ENCODE peak calls at places on chromosomes 7 and 10, in six cellular contexts. One of them, this sample, is unnamed.

GRCh38 chr7:28573751-28574295 is 161.5 kb downstream of the CREB5 start:
- DNase-seq in right lobe of liver: no peak
- DNase-seq in hypothalamus: no peak
- DNase-seq in NCI-H1092: peak
- DNase-seq in coronary artery: no peak
- DNase-seq in activated effector memory CD4-positive, alpha-beta T cell treated with Interleukin-2 at 50 U/mL for 16 hours: no peak
- DNase-seq in this sample: no peak

GRCh38 chr10:34254596-34254995 is 560.5 kb downstream of the PARD3 start:
- DNase-seq in right lobe of liver: no peak
- DNase-seq in hypothalamus: no peak
- DNase-seq in NCI-H1092: no peak
- DNase-seq in coronary artery: no peak
- DNase-seq in activated effector memory CD4-positive, alpha-beta T cell treated with Interleukin-2 at 50 U/mL for 16 hours: no peak
- DNase-seq in this sample: no peak

GRCh38 chr7:26681819-26682418 is 182.5 kb downstream of the SKAP2 start:
- DNase-seq in right lobe of liver: no peak
- DNase-seq in hypothalamus: no peak
- DNase-seq in NCI-H1092: peak
- DNase-seq in coronary artery: no peak
- DNase-seq in activated effector memory CD4-positive, alpha-beta T cell treated with Interleukin-2 at 50 U/mL for 16 hours: no peak
- DNase-seq in this sample: peak

GRCh38 chr10:66472156-66472555 is 453.7 kb upstream of the LRRTM3 start:
- DNase-seq in right lobe of liver: no peak
- DNase-seq in hypothalamus: no peak
- DNase-seq in NCI-H1092: no peak
- DNase-seq in coronary artery: no peak
- DNase-seq in activated effector memory CD4-positive, alpha-beta T cell treated with Interleukin-2 at 50 U/mL for 16 hours: no peak
- DNase-seq in this sample: no peak

GRCh38 chr7:113945018-113945938 is 26.5 kb upstream of the PPP1R3A start:
- DNase-seq in right lobe of liver: no peak
- DNase-seq in hypothalamus: no peak
- DNase-seq in NCI-H1092: peak
- DNase-seq in coronary artery: no peak
- DNase-seq in activated effector memory CD4-positive, alpha-beta T cell treated with Interleukin-2 at 50 U/mL for 16 hours: no peak
- DNase-seq in this sample: no peak

GRCh38 chr7:141585592-141586510 is 34.6 kb downstream of the AGK start:
- DNase-seq in right lobe of liver: no peak
- DNase-seq in hypothalamus: no peak
- DNase-seq in NCI-H1092: no peak
- DNase-seq in coronary artery: no peak
- DNase-seq in activated effector memory CD4-positive, alpha-beta T cell treated with Interleukin-2 at 50 U/mL for 16 hours: no peak
- DNase-seq in this sample: no peak

GRCh38 chr7:12315049-12315448 is 88.6 kb downstream of the VWDE start:
- DNase-seq in right lobe of liver: no peak
- DNase-seq in hypothalamus: no peak
- DNase-seq in NCI-H1092: peak
- DNase-seq in coronary artery: no peak
- DNase-seq in activated effector memory CD4-positive, alpha-beta T cell treated with Interleukin-2 at 50 U/mL for 16 hours: no peak
- DNase-seq in this sample: no peak

GRCh38 chr7:4633012-4633411 is 49.1 kb upstream of the FOXK1 start:
- DNase-seq in right lobe of liver: no peak
- DNase-seq in hypothalamus: no peak
- DNase-seq in NCI-H1092: no peak
- DNase-seq in coronary artery: no peak
- DNase-seq in activated effector memory CD4-positive, alpha-beta T cell treated with Interleukin-2 at 50 U/mL for 16 hours: no peak
- DNase-seq in this sample: no peak

GRCh38 chr10:6220418-6221191 is 17.9 kb downstream of the PFKFB3 start:
- DNase-seq in right lobe of liver: no peak
- DNase-seq in hypothalamus: no peak
- DNase-seq in NCI-H1092: no peak
- DNase-seq in coronary artery: no peak
- DNase-seq in activated effector memory CD4-positive, alpha-beta T cell treated with Interleukin-2 at 50 U/mL for 16 hours: no peak
- DNase-seq in this sample: no peak

GRCh38 chr10:124296121-124296812 is 122.5 kb downstream of the OAT start:
- DNase-seq in right lobe of liver: peak
- DNase-seq in hypothalamus: no peak
- DNase-seq in NCI-H1092: peak
- DNase-seq in coronary artery: peak
- DNase-seq in activated effector memory CD4-positive, alpha-beta T cell treated with Interleukin-2 at 50 U/mL for 16 hours: no peak
- DNase-seq in this sample: no peak

GRCh38 chr10:11886851-11887250 is 63.7 kb downstream of the PROSER2 start:
- DNase-seq in right lobe of liver: no peak
- DNase-seq in hypothalamus: no peak
- DNase-seq in NCI-H1092: no peak
- DNase-seq in coronary artery: no peak
- DNase-seq in activated effector memory CD4-positive, alpha-beta T cell treated with Interleukin-2 at 50 U/mL for 16 hours: no peak
- DNase-seq in this sample: no peak

GRCh38 chr7:44172803-44173424 is 16.3 kb downstream of the GCK start:
- DNase-seq in right lobe of liver: no peak
- DNase-seq in hypothalamus: no peak
- DNase-seq in NCI-H1092: peak
- DNase-seq in coronary artery: peak
- DNase-seq in activated effector memory CD4-positive, alpha-beta T cell treated with Interleukin-2 at 50 U/mL for 16 hours: no peak
- DNase-seq in this sample: no peak

GRCh38 chr10:63137306-63137705 is 4.2 kb downstream of the NRBF2 start:
- DNase-seq in right lobe of liver: no peak
- DNase-seq in hypothalamus: no peak
- DNase-seq in NCI-H1092: no peak
- DNase-seq in coronary artery: no peak
- DNase-seq in activated effector memory CD4-positive, alpha-beta T cell treated with Interleukin-2 at 50 U/mL for 16 hours: no peak
- DNase-seq in this sample: no peak

GRCh38 chr10:31677198-31678138 is 251.2 kb downstream of the ARHGAP12 start:
- DNase-seq in right lobe of liver: no peak
- DNase-seq in hypothalamus: no peak
- DNase-seq in NCI-H1092: peak
- DNase-seq in coronary artery: no peak
- DNase-seq in activated effector memory CD4-positive, alpha-beta T cell treated with Interleukin-2 at 50 U/mL for 16 hours: no peak
- DNase-seq in this sample: no peak

GRCh38 chr10:89160339-89160738 is 46.8 kb downstream of the CH25H start:
- DNase-seq in right lobe of liver: no peak
- DNase-seq in hypothalamus: no peak
- DNase-seq in NCI-H1092: no peak
- DNase-seq in coronary artery: no peak
- DNase-seq in activated effector memory CD4-positive, alpha-beta T cell treated with Interleukin-2 at 50 U/mL for 16 hours: no peak
- DNase-seq in this sample: no peak

GRCh38 chr10:31875608-31876007 is 53.0 kb downstream of the ARHGAP12 start:
- DNase-seq in right lobe of liver: no peak
- DNase-seq in hypothalamus: no peak
- DNase-seq in NCI-H1092: no peak
- DNase-seq in coronary artery: no peak
- DNase-seq in activated effector memory CD4-positive, alpha-beta T cell treated with Interleukin-2 at 50 U/mL for 16 hours: no peak
- DNase-seq in this sample: no peak

GRCh38 chr7:42202601-42203000 is 34.4 kb downstream of the GLI3 start:
- DNase-seq in right lobe of liver: no peak
- DNase-seq in hypothalamus: no peak
- DNase-seq in NCI-H1092: no peak
- DNase-seq in coronary artery: no peak
- DNase-seq in activated effector memory CD4-positive, alpha-beta T cell treated with Interleukin-2 at 50 U/mL for 16 hours: no peak
- DNase-seq in this sample: no peak

GRCh38 chr7:136303162-136303561 is 326.0 kb upstream of the MTPN start:
- DNase-seq in right lobe of liver: no peak
- DNase-seq in hypothalamus: no peak
- DNase-seq in NCI-H1092: no peak
- DNase-seq in coronary artery: no peak
- DNase-seq in activated effector memory CD4-positive, alpha-beta T cell treated with Interleukin-2 at 50 U/mL for 16 hours: no peak
- DNase-seq in this sample: no peak

GRCh38 chr7:150322114-150322832 is 882 bp upstream of the LRRC61 start:
- DNase-seq in right lobe of liver: no peak
- DNase-seq in hypothalamus: no peak
- DNase-seq in NCI-H1092: no peak
- DNase-seq in coronary artery: no peak
- DNase-seq in activated effector memory CD4-positive, alpha-beta T cell treated with Interleukin-2 at 50 U/mL for 16 hours: peak
- DNase-seq in this sample: no peak

GRCh38 chr7:82926477-82926876 is 236.2 kb downstream of the PCLO start:
- DNase-seq in right lobe of liver: no peak
- DNase-seq in hypothalamus: no peak
- DNase-seq in NCI-H1092: no peak
- DNase-seq in coronary artery: no peak
- DNase-seq in activated effector memory CD4-positive, alpha-beta T cell treated with Interleukin-2 at 50 U/mL for 16 hours: no peak
- DNase-seq in this sample: no peak

GRCh38 chr7:4718071-4718470 is 36.0 kb downstream of the FOXK1 start:
- DNase-seq in right lobe of liver: no peak
- DNase-seq in hypothalamus: no peak
- DNase-seq in NCI-H1092: no peak
- DNase-seq in coronary artery: no peak
- DNase-seq in activated effector memory CD4-positive, alpha-beta T cell treated with Interleukin-2 at 50 U/mL for 16 hours: no peak
- DNase-seq in this sample: no peak

GRCh38 chr10:127207081-127207480 is 10.7 kb upstream of the INSYN2A start:
- DNase-seq in right lobe of liver: no peak
- DNase-seq in hypothalamus: no peak
- DNase-seq in NCI-H1092: no peak
- DNase-seq in coronary artery: no peak
- DNase-seq in activated effector memory CD4-positive, alpha-beta T cell treated with Interleukin-2 at 50 U/mL for 16 hours: no peak
- DNase-seq in this sample: no peak

GRCh38 chr10:72310241-72310633 is 36.5 kb downstream of the DDIT4 start:
- DNase-seq in right lobe of liver: no peak
- DNase-seq in hypothalamus: no peak
- DNase-seq in NCI-H1092: no peak
- DNase-seq in coronary artery: no peak
- DNase-seq in activated effector memory CD4-positive, alpha-beta T cell treated with Interleukin-2 at 50 U/mL for 16 hours: no peak
- DNase-seq in this sample: no peak

GRCh38 chr7:45120-46090 is 147.0 kb upstream of the FAM20C start:
- DNase-seq in right lobe of liver: no peak
- DNase-seq in hypothalamus: no peak
- DNase-seq in NCI-H1092: no peak
- DNase-seq in coronary artery: no peak
- DNase-seq in activated effector memory CD4-positive, alpha-beta T cell treated with Interleukin-2 at 50 U/mL for 16 hours: no peak
- DNase-seq in this sample: no peak

GRCh38 chr10:33154590-33154989 is 179.9 kb downstream of the NRP1 start:
- DNase-seq in right lobe of liver: no peak
- DNase-seq in hypothalamus: no peak
- DNase-seq in NCI-H1092: no peak
- DNase-seq in coronary artery: no peak
- DNase-seq in activated effector memory CD4-positive, alpha-beta T cell treated with Interleukin-2 at 50 U/mL for 16 hours: no peak
- DNase-seq in this sample: no peak

GRCh38 chr10:112246-112645 is 23.0 kb upstream of the ZMYND11 start:
- DNase-seq in right lobe of liver: no peak
- DNase-seq in hypothalamus: no peak
- DNase-seq in NCI-H1092: no peak
- DNase-seq in coronary artery: no peak
- DNase-seq in activated effector memory CD4-positive, alpha-beta T cell treated with Interleukin-2 at 50 U/mL for 16 hours: no peak
- DNase-seq in this sample: no peak

GRCh38 chr7:28128608-28129007 is 52.0 kb downstream of the JAZF1 start:
- DNase-seq in right lobe of liver: no peak
- DNase-seq in hypothalamus: no peak
- DNase-seq in NCI-H1092: no peak
- DNase-seq in coronary artery: no peak
- DNase-seq in activated effector memory CD4-positive, alpha-beta T cell treated with Interleukin-2 at 50 U/mL for 16 hours: no peak
- DNase-seq in this sample: no peak

GRCh38 chr10:78950656-78951587 is 117.8 kb upstream of the ZMIZ1 start:
- DNase-seq in right lobe of liver: no peak
- DNase-seq in hypothalamus: no peak
- DNase-seq in NCI-H1092: no peak
- DNase-seq in coronary artery: no peak
- DNase-seq in activated effector memory CD4-positive, alpha-beta T cell treated with Interleukin-2 at 50 U/mL for 16 hours: no peak
- DNase-seq in this sample: no peak

This sample was measured in NCI-H1048.